ENCODE peak calls at places on chromosomes 12 and 14, in eight cellular contexts. Y, Q, H, G, K, O, P and S are unnamed samples.

GRCh38 chr12:15700595-15700994 is 88.6 kb downstream of the EPS8 start:
- DNase-seq in Y (no peak), Q (no peak), H (peak; percentile 96), G (no peak), K (no peak), O (no peak), P (peak; percentile 70), S (no peak)

GRCh38 chr14:57962293-57962996 is 96.6 kb upstream of the SLC35F4 start:
- DNase-seq in Y (no peak), Q (no peak), H (no peak), G (no peak), K (no peak), O (no peak), P (no peak), S (peak; percentile 26)

GRCh38 chr14:99467338-99468075 is 13.2 kb downstream of the SETD3 start:
- DNase-seq in Y (no peak), Q (no peak), H (no peak), G (no peak), K (no peak), O (no peak), P (no peak), S (no peak)

GRCh38 chr12:108724054-108724889 is 7.0 kb downstream of the CORO1C start:
- DNase-seq in Y (no peak), Q (no peak), H (peak; percentile 55), G (no peak), K (no peak), O (no peak), P (no peak), S (no peak)

GRCh38 chr12:49698619-49699545 is 8.3 kb downstream of the FMNL3 start:
- DNase-seq in Y (peak; percentile 30), Q (peak; percentile 8), H (peak; percentile 67), G (peak; percentile 21), K (no peak), O (no peak), P (no peak), S (no peak)

GRCh38 chr14:90456551-90456950 is 59.7 kb downstream of the CALM1 start:
- DNase-seq in Y (no peak), Q (no peak), H (no peak), G (no peak), K (no peak), O (no peak), P (no peak), S (no peak)

GRCh38 chr12:106747973-106748436 is 26.5 kb upstream of the RIC8B start:
- DNase-seq in Y (no peak), Q (no peak), H (no peak), G (no peak), K (no peak), O (peak; percentile 21), P (no peak), S (no peak)

GRCh38 chr12:108918960-108919642 is 39.2 kb downstream of the DAO start:
- DNase-seq in Y (no peak), Q (no peak), H (no peak), G (no peak), K (no peak), O (no peak), P (no peak), S (no peak)

GRCh38 chr14:65095633-65096205 is 6.6 kb downstream of the MAX start:
- DNase-seq in Y (no peak), Q (peak; percentile 48), H (peak; percentile 87), G (peak; percentile 56), K (no peak), O (no peak), P (no peak), S (peak; percentile 58)

GRCh38 chr14:55438066-55438683 is 2.2 kb downstream of the TBPL2 start:
- DNase-seq in Y (no peak), Q (no peak), H (peak; percentile 71), G (no peak), K (no peak), O (no peak), P (no peak), S (peak; percentile 70)

GRCh38 chr12:71415336-71416231 is 24.0 kb upstream of the LGR5 start:
- DNase-seq in Y (no peak), Q (no peak), H (peak; percentile 54), G (peak; percentile 11), K (no peak), O (no peak), P (peak; percentile 43), S (peak; percentile 25)

GRCh38 chr12:52165096-52165855 is 26.5 kb downstream of the KRT80 start:
- DNase-seq in Y (no peak), Q (no peak), H (no peak), G (no peak), K (no peak), O (no peak), P (no peak), S (no peak)

GRCh38 chr14:89013098-89013504 is 188.7 kb downstream of the TTC8 start:
- DNase-seq in Y (no peak), Q (no peak), H (peak; percentile 20), G (peak; percentile 79), K (no peak), O (no peak), P (no peak), S (peak; percentile 86)

GRCh38 chr12:87157791-87158190 is 871.4 kb downstream of the C12orf50 start:
- DNase-seq in Y (no peak), Q (no peak), H (peak; percentile 96), G (no peak), K (no peak), O (no peak), P (peak; percentile 85), S (no peak)

GRCh38 chr14:100382106-100382455 is 58.9 kb downstream of the SLC25A47 start:
- DNase-seq in Y (no peak), Q (no peak), H (no peak), G (no peak), K (no peak), O (no peak), P (no peak), S (no peak)

GRCh38 chr12:115640929-115641328 is 636.6 kb downstream of the MED13L start:
- DNase-seq in Y (no peak), Q (no peak), H (peak; percentile 29), G (no peak), K (no peak), O (no peak), P (no peak), S (no peak)

GRCh38 chr12:6752181-6752930 is 585 bp downstream of the MLF2 start:
- DNase-seq in Y (no peak), Q (no peak), H (peak; percentile 52), G (peak; percentile 50), K (no peak), O (no peak), P (peak; percentile 46), S (peak; percentile 57)

GRCh38 chr12:22396253-22396652 is 61.7 kb upstream of the ST8SIA1 start:
- DNase-seq in Y (no peak), Q (no peak), H (no peak), G (no peak), K (no peak), O (no peak), P (no peak), S (no peak)

GRCh38 chr14:90491221-90491867 is 94.5 kb downstream of the CALM1 start:
- DNase-seq in Y (no peak), Q (peak; percentile 66), H (peak; percentile 52), G (no peak), K (no peak), O (no peak), P (no peak), S (peak; percentile 91)

GRCh38 chr12:14777271-14777670 is 26.0 kb downstream of the WBP11 start:
- DNase-seq in Y (no peak), Q (no peak), H (no peak), G (peak; percentile 46), K (no peak), O (no peak), P (no peak), S (no peak)

GRCh38 chr12:96247567-96247962 is 53.4 kb downstream of the ELK3 start:
- DNase-seq in Y (no peak), Q (no peak), H (no peak), G (no peak), K (no peak), O (no peak), P (no peak), S (no peak)

GRCh38 chr12:112664569-112664968 is 127.0 kb upstream of the RPH3A start:
- DNase-seq in Y (peak; percentile 1), Q (no peak), H (peak; percentile 1), G (no peak), K (no peak), O (no peak), P (no peak), S (peak; percentile 49)

GRCh38 chr12:53053223-53054111 is 3.6 kb downstream of the TNS2 start:
- DNase-seq in Y (peak; percentile 27), Q (peak; percentile 63), H (no peak), G (peak; percentile 90), K (no peak), O (peak; percentile 56), P (no peak), S (peak; percentile 61)

GRCh38 chr14:49960453-49960852 is 67.6 kb downstream of the ARF6 start:
- DNase-seq in Y (no peak), Q (no peak), H (no peak), G (no peak), K (no peak), O (no peak), P (no peak), S (no peak)

GRCh38 chr12:10364839-10365681 is 24.8 kb downstream of the KLRK1 start:
- DNase-seq in Y (peak; percentile 43), Q (peak; percentile 64), H (peak; percentile 89), G (peak; percentile 71), K (no peak), O (peak; percentile 39), P (peak; percentile 61), S (peak; percentile 79)

GRCh38 chr12:89678225-89678624 is 30.4 kb downstream of the ATP2B1 start:
- DNase-seq in Y (no peak), Q (no peak), H (no peak), G (no peak), K (no peak), O (no peak), P (no peak), S (no peak)

GRCh38 chr12:24608637-24609285 is 340.1 kb downstream of the BCAT1 start:
- DNase-seq in Y (no peak), Q (no peak), H (peak; percentile 61), G (no peak), K (no peak), O (no peak), P (no peak), S (no peak)

GRCh38 chr14:95156153-95156764 is 1.1 kb downstream of the DICER1 start:
- DNase-seq in Y (no peak), Q (no peak), H (peak; percentile 28), G (no peak), K (no peak), O (no peak), P (no peak), S (peak; percentile 33)

GRCh38 chr12:6832125-6832524 is 3.9 kb downstream of the P3H3 start:
- DNase-seq in Y (no peak), Q (no peak), H (no peak), G (no peak), K (no peak), O (no peak), P (no peak), S (no peak)

GRCh38 chr12:3278681-3279414 is 201.7 kb downstream of the TSPAN9 start:
- DNase-seq in Y (no peak), Q (no peak), H (no peak), G (no peak), K (no peak), O (no peak), P (no peak), S (no peak)

GRCh38 chr14:70642313-70643235 is 858 bp downstream of the TTC9 start:
- DNase-seq in Y (no peak), Q (no peak), H (no peak), G (peak; percentile 39), K (no peak), O (peak; percentile 15), P (no peak), S (peak; percentile 22)

GRCh38 chr14:93582516-93582915 is 151.8 kb downstream of the UNC79 start:
- DNase-seq in Y (no peak), Q (no peak), H (no peak), G (no peak), K (no peak), O (no peak), P (no peak), S (no peak)

GRCh38 chr12:62689042-62689839 is 222.6 kb downstream of the MON2 start:
- DNase-seq in Y (no peak), Q (no peak), H (no peak), G (no peak), K (no peak), O (no peak), P (no peak), S (no peak)

GRCh38 chr14:103160321-103161053 is 37.2 kb downstream of the TNFAIP2 start:
- DNase-seq in Y (no peak), Q (no peak), H (no peak), G (no peak), K (no peak), O (no peak), P (no peak), S (no peak)